ENCODE peak calls at places on chromosomes 13 and 19, in four cellular contexts. One of them, this sample, is unnamed.

GRCh38 chr19:2811735-2812413 is 7.8 kb upstream of the ZNF554 start:
- DNase-seq in stimulated activated CD4-positive, alpha-beta T cell treated with anti-CD3 and anti-CD28 coated beads, Interleukin-4, amount 100 ng/mL, for 1 hour: no peak
- DNase-seq in SK-N-SH: peak
- DNase-seq in naive thymus-derived CD8-positive, alpha-beta T cell: no peak
- DNase-seq in this sample: no peak

GRCh38 chr19:15194938-15195337 is 5.9 kb downstream of the NOTCH3 start:
- DNase-seq in stimulated activated CD4-positive, alpha-beta T cell treated with anti-CD3 and anti-CD28 coated beads, Interleukin-4, amount 100 ng/mL, for 1 hour: no peak
- DNase-seq in SK-N-SH: no peak
- DNase-seq in naive thymus-derived CD8-positive, alpha-beta T cell: no peak
- DNase-seq in this sample: no peak

GRCh38 chr13:21012841-21013681 is 48.3 kb downstream of the LATS2 start:
- DNase-seq in stimulated activated CD4-positive, alpha-beta T cell treated with anti-CD3 and anti-CD28 coated beads, Interleukin-4, amount 100 ng/mL, for 1 hour: no peak
- DNase-seq in SK-N-SH: no peak
- DNase-seq in naive thymus-derived CD8-positive, alpha-beta T cell: no peak
- DNase-seq in this sample: no peak

GRCh38 chr19:11931051-11931450 is 6.1 kb downstream of the ZNF700 start:
- DNase-seq in stimulated activated CD4-positive, alpha-beta T cell treated with anti-CD3 and anti-CD28 coated beads, Interleukin-4, amount 100 ng/mL, for 1 hour: no peak
- DNase-seq in SK-N-SH: no peak
- DNase-seq in naive thymus-derived CD8-positive, alpha-beta T cell: no peak
- DNase-seq in this sample: no peak

GRCh38 chr19:42831221-42832019 is 48.1 kb downstream of the PSG1 start:
- DNase-seq in stimulated activated CD4-positive, alpha-beta T cell treated with anti-CD3 and anti-CD28 coated beads, Interleukin-4, amount 100 ng/mL, for 1 hour: no peak
- DNase-seq in SK-N-SH: no peak
- DNase-seq in naive thymus-derived CD8-positive, alpha-beta T cell: no peak
- DNase-seq in this sample: no peak

GRCh38 chr19:47713046-47714021 is at the start of gene EHD2:
- DNase-seq in stimulated activated CD4-positive, alpha-beta T cell treated with anti-CD3 and anti-CD28 coated beads, Interleukin-4, amount 100 ng/mL, for 1 hour: peak
- DNase-seq in SK-N-SH: peak
- DNase-seq in naive thymus-derived CD8-positive, alpha-beta T cell: peak
- DNase-seq in this sample: no peak

GRCh38 chr19:15393963-15394362 is 14.4 kb upstream of the AKAP8 start:
- DNase-seq in stimulated activated CD4-positive, alpha-beta T cell treated with anti-CD3 and anti-CD28 coated beads, Interleukin-4, amount 100 ng/mL, for 1 hour: no peak
- DNase-seq in SK-N-SH: no peak
- DNase-seq in naive thymus-derived CD8-positive, alpha-beta T cell: no peak
- DNase-seq in this sample: no peak

GRCh38 chr19:10259162-10259905 is 7.3 kb downstream of the MRPL4 start:
- DNase-seq in stimulated activated CD4-positive, alpha-beta T cell treated with anti-CD3 and anti-CD28 coated beads, Interleukin-4, amount 100 ng/mL, for 1 hour: peak
- DNase-seq in SK-N-SH: peak
- DNase-seq in naive thymus-derived CD8-positive, alpha-beta T cell: peak
- DNase-seq in this sample: peak

GRCh38 chr19:17327654-17328516 is 6.8 kb downstream of the ANO8 start:
- DNase-seq in stimulated activated CD4-positive, alpha-beta T cell treated with anti-CD3 and anti-CD28 coated beads, Interleukin-4, amount 100 ng/mL, for 1 hour: peak
- DNase-seq in SK-N-SH: peak
- DNase-seq in naive thymus-derived CD8-positive, alpha-beta T cell: no peak
- DNase-seq in this sample: peak

GRCh38 chr13:19863323-19864017 is at the start of gene ZMYM5:
- DNase-seq in stimulated activated CD4-positive, alpha-beta T cell treated with anti-CD3 and anti-CD28 coated beads, Interleukin-4, amount 100 ng/mL, for 1 hour: peak
- DNase-seq in SK-N-SH: peak
- DNase-seq in naive thymus-derived CD8-positive, alpha-beta T cell: peak
- DNase-seq in this sample: peak

GRCh38 chr13:109803822-109804221 is 17.4 kb upstream of the IRS2 start:
- DNase-seq in stimulated activated CD4-positive, alpha-beta T cell treated with anti-CD3 and anti-CD28 coated beads, Interleukin-4, amount 100 ng/mL, for 1 hour: no peak
- DNase-seq in SK-N-SH: no peak
- DNase-seq in naive thymus-derived CD8-positive, alpha-beta T cell: no peak
- DNase-seq in this sample: no peak

GRCh38 chr13:77016241-77016812 is 10.6 kb downstream of the FBXL3 start:
- DNase-seq in stimulated activated CD4-positive, alpha-beta T cell treated with anti-CD3 and anti-CD28 coated beads, Interleukin-4, amount 100 ng/mL, for 1 hour: no peak
- DNase-seq in SK-N-SH: no peak
- DNase-seq in naive thymus-derived CD8-positive, alpha-beta T cell: no peak
- DNase-seq in this sample: no peak

GRCh38 chr19:43444531-43445340 is 20.7 kb downstream of the LYPD3 start:
- DNase-seq in stimulated activated CD4-positive, alpha-beta T cell treated with anti-CD3 and anti-CD28 coated beads, Interleukin-4, amount 100 ng/mL, for 1 hour: no peak
- DNase-seq in SK-N-SH: no peak
- DNase-seq in naive thymus-derived CD8-positive, alpha-beta T cell: no peak
- DNase-seq in this sample: no peak

GRCh38 chr19:16094360-16095070 is 17.2 kb upstream of the RAB8A start:
- DNase-seq in stimulated activated CD4-positive, alpha-beta T cell treated with anti-CD3 and anti-CD28 coated beads, Interleukin-4, amount 100 ng/mL, for 1 hour: no peak
- DNase-seq in SK-N-SH: no peak
- DNase-seq in naive thymus-derived CD8-positive, alpha-beta T cell: no peak
- DNase-seq in this sample: no peak

GRCh38 chr13:44189085-44189484 is 184.5 kb upstream of the SERP2 start:
- DNase-seq in stimulated activated CD4-positive, alpha-beta T cell treated with anti-CD3 and anti-CD28 coated beads, Interleukin-4, amount 100 ng/mL, for 1 hour: no peak
- DNase-seq in SK-N-SH: no peak
- DNase-seq in naive thymus-derived CD8-positive, alpha-beta T cell: no peak
- DNase-seq in this sample: no peak

GRCh38 chr19:17648097-17648660 is 40.0 kb downstream of the UNC13A start:
- DNase-seq in stimulated activated CD4-positive, alpha-beta T cell treated with anti-CD3 and anti-CD28 coated beads, Interleukin-4, amount 100 ng/mL, for 1 hour: no peak
- DNase-seq in SK-N-SH: peak
- DNase-seq in naive thymus-derived CD8-positive, alpha-beta T cell: no peak
- DNase-seq in this sample: no peak

GRCh38 chr13:62512194-62513141 is 1096.8 kb upstream of the PCDH20 start:
- DNase-seq in stimulated activated CD4-positive, alpha-beta T cell treated with anti-CD3 and anti-CD28 coated beads, Interleukin-4, amount 100 ng/mL, for 1 hour: no peak
- DNase-seq in SK-N-SH: peak
- DNase-seq in naive thymus-derived CD8-positive, alpha-beta T cell: no peak
- DNase-seq in this sample: peak

GRCh38 chr13:100302391-100302790 is 213.5 kb downstream of the PCCA start:
- DNase-seq in stimulated activated CD4-positive, alpha-beta T cell treated with anti-CD3 and anti-CD28 coated beads, Interleukin-4, amount 100 ng/mL, for 1 hour: no peak
- DNase-seq in SK-N-SH: no peak
- DNase-seq in naive thymus-derived CD8-positive, alpha-beta T cell: no peak
- DNase-seq in this sample: no peak

GRCh38 chr13:51861728-51862300 is at the start of gene CCDC70:
- DNase-seq in stimulated activated CD4-positive, alpha-beta T cell treated with anti-CD3 and anti-CD28 coated beads, Interleukin-4, amount 100 ng/mL, for 1 hour: no peak
- DNase-seq in SK-N-SH: no peak
- DNase-seq in naive thymus-derived CD8-positive, alpha-beta T cell: no peak
- DNase-seq in this sample: no peak

GRCh38 chr13:28047784-28048388 is 52.5 kb downstream of the FLT3 start:
- DNase-seq in stimulated activated CD4-positive, alpha-beta T cell treated with anti-CD3 and anti-CD28 coated beads, Interleukin-4, amount 100 ng/mL, for 1 hour: no peak
- DNase-seq in SK-N-SH: no peak
- DNase-seq in naive thymus-derived CD8-positive, alpha-beta T cell: no peak
- DNase-seq in this sample: peak

This sample was measured in naive B cell.